ENCODE peak calls at places on chromosomes 7 and 10, in six cellular contexts. X is stimulated activated CD8-positive, alpha-beta memory T cell treated with anti-CD3 and anti-CD28 coated beads, Interleukin-7, amount 100 ng/mL, for 1 hour; E is globus pallidus; I is fibroblast of lung; L is naive thymus-derived CD4-positive, alpha-beta T cell; G is Peyer's patch. O is an unnamed sample.

GRCh38 chr10:28008054-28008453 is 9.2 kb upstream of the ODAD2 start:
- DNase-seq in X (no peak), I (no peak), E (no peak), G (no peak), L (no peak), O (no peak)

GRCh38 chr7:19177269-19177668 is 32.0 kb upstream of the FERD3L start:
- DNase-seq in X (no peak), E (no peak), I (peak), G (no peak), L (no peak), O (no peak)

GRCh38 chr7:92608380-92609322 is 18.5 kb upstream of the FAM133B start:
- DNase-seq in G (peak), I (no peak), X (no peak), L (no peak), E (peak), O (no peak)

GRCh38 chr10:51063659-51064535 is 10.4 kb upstream of the PRKG1 start:
- DNase-seq in L (no peak), E (peak), I (peak), G (no peak), X (no peak), O (no peak)

GRCh38 chr7:138935438-138936079 is 45.6 kb downstream of the KIAA1549 start:
- DNase-seq in G (no peak), X (no peak), L (no peak), I (peak), E (no peak), O (no peak)

GRCh38 chr7:118858651-118859149 is 634.2 kb downstream of the ANKRD7 start:
- DNase-seq in X (no peak), G (no peak), E (no peak), L (no peak), I (no peak), O (no peak)

GRCh38 chr10:110426294-110427153 is 71.2 kb upstream of the DUSP5 start:
- DNase-seq in L (no peak), X (no peak), I (peak), G (peak), E (no peak), O (no peak)

GRCh38 chr7:27747969-27748368 is 8.0 kb downstream of the TAX1BP1 start:
- DNase-seq in E (no peak), X (no peak), G (no peak), I (no peak), L (no peak), O (no peak)

GRCh38 chr7:47327698-47328391 is 254.1 kb downstream of the TNS3 start:
- DNase-seq in L (no peak), I (peak), X (no peak), E (peak), G (peak), O (no peak)

GRCh38 chr7:127997226-127997922 is 33.9 kb downstream of the LRRC4 start:
- DNase-seq in L (no peak), G (no peak), X (no peak), I (peak), E (no peak), O (no peak)

GRCh38 chr7:2019693-2020511 is 212.8 kb downstream of the MAD1L1 start:
- DNase-seq in G (peak), X (no peak), I (peak), L (peak), E (no peak), O (peak)